ENCODE peak calls at places on chromosomes 12 and 14, in four cellular contexts. H is transverse colon, O is A549, N is ovary. E is an unnamed sample.

GRCh38 chr14:54366726-54367707 is 29.8 kb upstream of the CDKN3 start:
- DNase-seq in H (peak), O (peak), N (no peak), E (peak)

GRCh38 chr12:128109636-128110035 is 157.3 kb upstream of the TMEM132C start:
- DNase-seq in H (no peak), O (no peak), N (no peak), E (no peak)

GRCh38 chr12:43696154-43696553 is 62.4 kb downstream of the PUS7L start:
- DNase-seq in H (no peak), O (no peak), N (no peak), E (no peak)

GRCh38 chr12:49615725-49616124 is 7.6 kb upstream of the PRPF40B start:
- DNase-seq in H (no peak), O (no peak), N (no peak), E (no peak)

GRCh38 chr12:100798799-100799198 is 4.2 kb downstream of the ANO4 start:
- DNase-seq in H (no peak), O (no peak), N (no peak), E (no peak)

GRCh38 chr12:106840217-106840616 is 65.7 kb downstream of the RIC8B start:
- DNase-seq in H (no peak), O (peak), N (no peak), E (no peak)

GRCh38 chr14:79411403-79412174 is 799.7 kb downstream of the DIO2 start:
- DNase-seq in H (no peak), O (no peak), N (no peak), E (no peak)

GRCh38 chr14:76138758-76139723 is 12.7 kb upstream of the GPATCH2L start:
- DNase-seq in H (no peak), O (no peak), N (no peak), E (peak)

GRCh38 chr12:45305904-45306303 is 90.0 kb downstream of the ANO6 start:
- DNase-seq in H (no peak), O (no peak), N (no peak), E (no peak)

GRCh38 chr14:96320605-96321004 is 42.5 kb downstream of the ATG2B start:
- DNase-seq in H (no peak), O (no peak), N (no peak), E (no peak)

GRCh38 chr14:96318836-96319235 is 44.3 kb downstream of the ATG2B start:
- DNase-seq in H (no peak), O (no peak), N (no peak), E (peak)

GRCh38 chr14:96316087-96316486 is 47.1 kb downstream of the ATG2B start:
- DNase-seq in H (no peak), O (no peak), N (no peak), E (no peak)
- TF ChIP-seq EP300 in H (no peak), O (no peak), N (no peak), E (no peak)

GRCh38 chr12:13067322-13067721 is 23.1 kb downstream of the FAM234B start:
- DNase-seq in H (no peak), O (no peak), N (no peak), E (no peak)
- TF ChIP-seq EP300 in H (no peak), O (no peak), N (no peak), E (no peak)

DNA sequence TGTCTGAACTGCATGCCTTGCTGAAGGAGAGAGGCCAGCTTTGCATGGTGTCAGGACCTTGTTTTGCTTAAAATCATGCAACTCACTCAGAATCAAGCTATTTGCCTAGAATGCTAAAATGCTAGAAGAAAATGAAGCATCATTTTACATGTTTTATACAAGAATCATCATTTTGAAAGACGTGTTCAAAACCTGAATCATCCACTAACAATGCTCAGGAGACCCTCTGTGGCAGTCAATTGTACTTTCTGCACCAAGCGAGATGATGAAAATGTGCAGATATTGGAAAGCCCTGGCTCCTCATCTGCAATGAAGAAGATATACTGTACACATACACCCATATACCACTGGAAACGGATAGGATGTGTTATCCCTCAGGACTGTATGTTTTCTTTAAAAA is 92.7 kb downstream of the DYRK2 start:
- DNase-seq in H (no peak), O (no peak), N (no peak), E (no peak)
- TF ChIP-seq EP300 in H (no peak), O (no peak), N (no peak), E (no peak)

GRCh38 chr14:68248481-68249255 is 429.1 kb downstream of the RAD51B start:
- DNase-seq in H (no peak), O (peak), N (peak), E (peak)
- TF ChIP-seq EP300 in H (no peak), O (no peak), N (no peak), E (no peak)

GRCh38 chr12:108819920-108820699 is 37.3 kb downstream of the SSH1 start:
- DNase-seq in H (no peak), O (no peak), N (no peak), E (no peak)

GRCh38 chr12:108822458-108823205 is 34.8 kb downstream of the SSH1 start:
- DNase-seq in H (no peak), O (no peak), N (no peak), E (no peak)

GRCh38 chr12:108821407-108822397 is 35.7 kb downstream of the SSH1 start:
- DNase-seq in H (no peak), O (no peak), N (no peak), E (peak)

GRCh38 chr12:108817909-108818308 is 39.5 kb downstream of the SSH1 start:
- DNase-seq in H (no peak), O (no peak), N (no peak), E (no peak)

GRCh38 chr12:108820700-108821406 is 36.5 kb downstream of the SSH1 start:
- DNase-seq in H (no peak), O (no peak), N (no peak), E (no peak)
- TF ChIP-seq EP300 in H (no peak), O (no peak), N (no peak), E (no peak)

DNA sequence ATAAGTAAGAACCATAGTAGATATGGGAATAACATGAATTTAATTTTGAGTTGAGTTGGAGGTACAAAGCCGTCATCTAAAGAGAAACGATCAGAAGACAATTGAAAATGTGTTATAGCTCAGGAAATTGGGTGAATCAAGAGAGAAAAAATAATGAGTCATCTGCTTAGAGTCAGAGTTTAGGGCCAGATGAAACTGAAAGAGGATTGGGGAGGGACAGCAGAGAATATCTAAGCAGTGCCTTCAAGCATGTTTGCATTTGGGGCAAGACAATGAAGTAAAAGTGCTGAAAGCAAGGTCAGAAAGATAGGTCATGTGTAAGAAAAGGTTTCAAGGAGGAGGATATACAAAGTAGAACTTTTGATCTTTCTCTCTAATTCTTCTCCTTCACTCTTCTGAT is 49.4 kb downstream of the SLC15A5 start:
- DNase-seq in H (no peak), O (no peak), N (no peak), E (no peak)
- TF ChIP-seq EP300 in H (no peak), O (no peak), N (no peak), E (no peak)

DNA sequence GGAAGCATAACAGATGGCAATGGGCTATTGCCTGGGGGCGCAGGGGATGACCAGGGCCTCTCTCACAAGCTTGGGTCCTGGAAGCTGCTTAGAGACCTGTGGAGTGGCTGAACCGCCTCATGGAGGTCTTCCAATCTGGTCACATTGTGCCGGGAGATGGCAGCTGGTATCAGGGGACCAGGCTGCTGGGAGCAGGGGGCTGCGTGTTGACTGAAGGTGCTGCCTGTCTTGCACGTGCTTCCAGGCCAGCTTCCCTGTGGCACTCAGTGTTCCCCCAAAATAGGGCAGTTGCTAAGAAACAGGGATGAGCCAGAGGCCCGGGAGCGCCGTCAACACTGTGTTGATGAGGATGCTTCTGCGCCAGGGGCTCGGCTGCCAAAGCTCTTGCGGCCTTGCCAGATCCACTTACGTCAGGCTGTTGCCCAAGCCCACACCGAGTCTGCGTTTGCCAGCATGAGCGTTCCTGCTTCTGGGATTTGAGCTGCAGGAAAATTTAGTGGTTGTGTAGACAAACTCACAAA is 39.8 kb downstream of the ELK3 start:
- DNase-seq in H (peak), O (no peak), N (peak), E (peak)
- TF ChIP-seq EP300 in H (peak), O (no peak), N (peak), E (no peak)

E was measured in upper lobe of left lung.